ENCODE peak calls at places on chromosomes 3 and 15, in six cellular contexts. E, Q, T, F, W and X are unnamed samples.

GRCh38 chr15:83413054-83413719 is 34.0 kb upstream of the SH3GL3 start:
- DNase-seq in E (no peak), Q (no peak), T (no peak), F (no peak), W (no peak), X (no peak)

GRCh38 chr3:9195390-9195789 is 54.1 kb downstream of the SRGAP3 start:
- DNase-seq in E (no peak), Q (no peak), T (no peak), F (no peak), W (no peak), X (no peak)

GRCh38 chr15:94203321-94203720 is 28.0 kb upstream of the MCTP2 start:
- DNase-seq in E (no peak), Q (no peak), T (no peak), F (no peak), W (no peak), X (no peak)

GRCh38 chr3:106425021-106425420 is 556.2 kb upstream of the CBLB start:
- DNase-seq in E (no peak), Q (no peak), T (no peak), F (no peak), W (no peak), X (no peak)

GRCh38 chr3:195257454-195258448 is 13.2 kb downstream of the XXYLT1 start:
- DNase-seq in E (no peak), Q (no peak), T (no peak), F (no peak), W (no peak), X (no peak)

GRCh38 chr3:11288021-11288491 is 15.9 kb downstream of the ATG7 start:
- DNase-seq in E (no peak), Q (no peak), T (no peak), F (no peak), W (no peak), X (no peak)

GRCh38 chr3:114764056-114764492 is 383.0 kb downstream of the ZBTB20 start:
- DNase-seq in E (peak; percentile 12), Q (no peak), T (no peak), F (peak; percentile 6), W (no peak), X (no peak)

GRCh38 chr3:1082024-1082633 is 10.7 kb upstream of the CNTN6 start:
- DNase-seq in E (peak; percentile 50), Q (no peak), T (no peak), F (peak; percentile 44), W (no peak), X (no peak)

GRCh38 chr15:51082246-51082645 is 12.5 kb downstream of the TNFAIP8L3 start:
- DNase-seq in E (no peak), Q (no peak), T (no peak), F (no peak), W (no peak), X (no peak)

GRCh38 chr3:119295816-119296484 is 1.8 kb downstream of the ARHGAP31 start:
- DNase-seq in E (no peak), Q (no peak), T (no peak), F (no peak), W (no peak), X (no peak)

GRCh38 chr15:31977812-31978662 is 52.3 kb upstream of the CHRNA7 start:
- DNase-seq in E (peak; percentile 45), Q (peak; percentile 36), T (peak; percentile 42), F (peak; percentile 41), W (peak; percentile 30), X (no peak)

GRCh38 chr3:195802795-195803194 is 8.9 kb downstream of the MUC4 start:
- DNase-seq in E (no peak), Q (no peak), T (no peak), F (peak; percentile 45), W (no peak), X (no peak)

GRCh38 chr3:72664576-72664975 is 183.7 kb downstream of the SHQ1 start:
- DNase-seq in E (no peak), Q (no peak), T (no peak), F (no peak), W (no peak), X (no peak)

GRCh38 chr3:72448858-72449257 is 399.4 kb downstream of the SHQ1 start:
- DNase-seq in E (no peak), Q (no peak), T (no peak), F (no peak), W (no peak), X (no peak)

GRCh38 chr3:24522155-24522579 is 27.5 kb upstream of the THRB start:
- DNase-seq in E (no peak), Q (no peak), T (no peak), F (peak; percentile 22), W (no peak), X (no peak)

GRCh38 chr3:195060217-195060481 is 210.8 kb downstream of the XXYLT1 start:
- DNase-seq in E (no peak), Q (no peak), T (no peak), F (no peak), W (no peak), X (no peak)

GRCh38 chr3:105527538-105527937 is 160.8 kb downstream of the ALCAM start:
- DNase-seq in E (no peak), Q (no peak), T (no peak), F (peak; percentile 81), W (no peak), X (no peak)

GRCh38 chr3:13243571-13243970 is 170.3 kb upstream of the IQSEC1 start:
- DNase-seq in E (no peak), Q (no peak), T (no peak), F (no peak), W (no peak), X (no peak)